ENCODE peak calls at places on chromosomes 11 and 22, in five cellular contexts. W is T follicular helper cell; B is mucosa of gallbladder; H is amniotic stem cell; E is activated gamma-delta T cell treated with anti-CD3 and anti-CD28 coated beads, Interleukin-2, amount 50 U/mL, for 16 hours. I is an unnamed sample.

GRCh38 chr22:49014227-49015201 is 813.2 kb downstream of the BRD1 start:
- DNase-seq in W (no peak), B (peak; percentile 8), H (no peak), E (no peak), I (peak; percentile 17)

GRCh38 chr11:55942785-55943392 is 6.7 kb upstream of the OR5I1 start:
- DNase-seq in W (no peak), B (no peak), H (no peak), E (no peak), I (no peak)

GRCh38 chr11:665707-666281 is 28.7 kb downstream of the DRD4 start:
- DNase-seq in W (no peak), B (no peak), H (no peak), E (no peak), I (no peak)

GRCh38 chr11:7512525-7513209 is 1.1 kb upstream of the PPFIBP2 start:
- DNase-seq in W (no peak), B (peak; percentile 66), H (no peak), E (no peak), I (peak; percentile 79)

GRCh38 chr11:96228472-96228871 is 114.5 kb downstream of the MAML2 start:
- DNase-seq in W (no peak), B (peak; percentile 60), H (peak; percentile 75), E (no peak), I (peak; percentile 43)

GRCh38 chr11:3803726-3804510 is 4.4 kb upstream of the PGAP2 start:
- DNase-seq in W (no peak), B (no peak), H (peak; percentile 17), E (no peak), I (no peak)

GRCh38 chr11:122186439-122187080 is 70.5 kb upstream of the BLID start:
- DNase-seq in W (no peak), B (no peak), H (no peak), E (no peak), I (no peak)

GRCh38 chr11:2185324-2186085 is 13.9 kb upstream of the TH start:
- DNase-seq in W (no peak), B (no peak), H (no peak), E (no peak), I (no peak)

GRCh38 chr22:23826510-23827350 is 12.1 kb downstream of the DERL3 start:
- DNase-seq in W (no peak), B (no peak), H (no peak), E (no peak), I (no peak)

GRCh38 chr11:68406318-68407313 is 53.9 kb upstream of the PPP6R3 start:
- DNase-seq in W (no peak), B (no peak), H (no peak), E (no peak), I (peak; percentile 63)

I was measured in stomach.